ENCODE peak calls at places on chromosomes 2 and 18, in six cellular contexts. One of them, this sample, is unnamed.

GRCh38 chr2:10087360-10087759 is 7.1 kb upstream of the CYS1 start:
- DNase-seq in CD8-positive, alpha-beta memory T cell: no peak
- DNase-seq in WERI-Rb-1: no peak
- DNase-seq in stomach: no peak
- DNase-seq in SJSA1: no peak
- DNase-seq in brain microvascular endothelial cell: no peak
- DNase-seq in this sample: no peak

GRCh38 chr2:199982444-199982843 is 27.1 kb downstream of the MAIP1 start:
- DNase-seq in CD8-positive, alpha-beta memory T cell: no peak
- DNase-seq in WERI-Rb-1: no peak
- DNase-seq in stomach: no peak
- DNase-seq in SJSA1: no peak
- DNase-seq in brain microvascular endothelial cell: no peak
- DNase-seq in this sample: no peak

GRCh38 chr2:188293601-188294482 is 2.2 kb downstream of the GULP1 start:
- DNase-seq in CD8-positive, alpha-beta memory T cell: no peak
- DNase-seq in WERI-Rb-1: peak; percentile 10
- DNase-seq in stomach: peak; percentile 81
- DNase-seq in SJSA1: peak; percentile 83
- DNase-seq in brain microvascular endothelial cell: peak; percentile 68
- DNase-seq in this sample: peak; percentile 82

GRCh38 chr2:85312404-85312803 is 15.4 kb downstream of the TGOLN2 start:
- DNase-seq in CD8-positive, alpha-beta memory T cell: no peak
- DNase-seq in WERI-Rb-1: no peak
- DNase-seq in stomach: no peak
- DNase-seq in SJSA1: no peak
- DNase-seq in brain microvascular endothelial cell: peak; percentile 61
- DNase-seq in this sample: no peak

GRCh38 chr18:77407733-77408132 is 158.1 kb downstream of the GALR1 start:
- DNase-seq in CD8-positive, alpha-beta memory T cell: no peak
- DNase-seq in WERI-Rb-1: no peak
- DNase-seq in stomach: no peak
- DNase-seq in SJSA1: no peak
- DNase-seq in brain microvascular endothelial cell: no peak
- DNase-seq in this sample: no peak

GRCh38 chr2:10260130-10260529 is 42.6 kb upstream of the HPCAL1 start:
- DNase-seq in CD8-positive, alpha-beta memory T cell: no peak
- DNase-seq in WERI-Rb-1: no peak
- DNase-seq in stomach: no peak
- DNase-seq in SJSA1: no peak
- DNase-seq in brain microvascular endothelial cell: no peak
- DNase-seq in this sample: no peak

GRCh38 chr2:144460981-144461766 is 58.7 kb downstream of the ZEB2 start:
- DNase-seq in CD8-positive, alpha-beta memory T cell: no peak
- DNase-seq in WERI-Rb-1: no peak
- DNase-seq in stomach: no peak
- DNase-seq in SJSA1: peak; percentile 80
- DNase-seq in brain microvascular endothelial cell: peak; percentile 96
- DNase-seq in this sample: no peak

GRCh38 chr2:213934560-213934959 is 476.3 kb upstream of the VWC2L start:
- DNase-seq in CD8-positive, alpha-beta memory T cell: no peak
- DNase-seq in WERI-Rb-1: no peak
- DNase-seq in stomach: no peak
- DNase-seq in SJSA1: no peak
- DNase-seq in brain microvascular endothelial cell: peak; percentile 42
- DNase-seq in this sample: peak; percentile 15

GRCh38 chr2:120669121-120669952 is 66.3 kb upstream of the GLI2 start:
- DNase-seq in CD8-positive, alpha-beta memory T cell: no peak
- DNase-seq in WERI-Rb-1: peak; percentile 81
- DNase-seq in stomach: peak; percentile 26
- DNase-seq in SJSA1: peak; percentile 66
- DNase-seq in brain microvascular endothelial cell: no peak
- DNase-seq in this sample: peak; percentile 21

GRCh38 chr2:144670080-144670479 is 150.2 kb upstream of the ZEB2 start:
- DNase-seq in CD8-positive, alpha-beta memory T cell: no peak
- DNase-seq in WERI-Rb-1: no peak
- DNase-seq in stomach: no peak
- DNase-seq in SJSA1: no peak
- DNase-seq in brain microvascular endothelial cell: no peak
- DNase-seq in this sample: no peak

GRCh38 chr2:180707175-180707866 is 273.1 kb upstream of the UBE2E3 start:
- DNase-seq in CD8-positive, alpha-beta memory T cell: no peak
- DNase-seq in WERI-Rb-1: no peak
- DNase-seq in stomach: no peak
- DNase-seq in SJSA1: no peak
- DNase-seq in brain microvascular endothelial cell: no peak
- DNase-seq in this sample: no peak

GRCh38 chr18:48983793-48984437 is 33.1 kb upstream of the SMAD7 start:
- DNase-seq in CD8-positive, alpha-beta memory T cell: no peak
- DNase-seq in WERI-Rb-1: no peak
- DNase-seq in stomach: peak; percentile 58
- DNase-seq in SJSA1: peak; percentile 77
- DNase-seq in brain microvascular endothelial cell: no peak
- DNase-seq in this sample: no peak

DNA sequence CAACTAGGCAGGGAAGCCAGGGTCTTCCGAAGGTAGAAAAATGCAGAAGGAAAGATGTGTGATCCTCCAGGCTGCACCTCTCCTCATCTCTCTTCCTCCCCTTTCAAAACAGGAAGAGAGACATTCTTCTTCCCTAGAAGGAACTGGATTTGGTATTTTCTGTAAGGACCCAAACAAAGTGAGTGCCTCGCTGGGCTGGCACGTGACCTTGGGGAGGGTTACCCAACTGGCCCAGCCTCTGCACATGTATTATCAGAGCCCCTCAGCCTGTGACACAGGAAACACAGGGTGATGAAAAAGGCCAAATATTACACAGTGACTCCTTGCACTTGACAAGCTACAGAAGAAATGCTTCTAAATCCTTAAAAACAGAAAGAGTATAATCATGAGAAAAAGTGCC is 2.3 kb downstream of the HJURP start:
- DNase-seq in CD8-positive, alpha-beta memory T cell: no peak
- DNase-seq in WERI-Rb-1: no peak
- DNase-seq in stomach: peak; percentile 23
- DNase-seq in SJSA1: no peak
- DNase-seq in brain microvascular endothelial cell: no peak
- DNase-seq in this sample: no peak
- H3K4me3 ChIP-seq in CD8-positive, alpha-beta memory T cell: no peak overlapping the region
- H3K4me3 ChIP-seq in WERI-Rb-1: no peak overlapping the region
- H3K4me3 ChIP-seq in stomach: no peak overlapping the region
- H3K4me3 ChIP-seq in SJSA1: peak overlapping the region; percentile 84
- H3K4me3 ChIP-seq in brain microvascular endothelial cell: peak overlapping the region; percentile 94
- H3K4me3 ChIP-seq in this sample: no peak overlapping the region

GRCh38 chr2:157830696-157831570 is 45.2 kb downstream of the ACVR1 start:
- DNase-seq in CD8-positive, alpha-beta memory T cell: no peak
- DNase-seq in WERI-Rb-1: no peak
- DNase-seq in stomach: no peak
- DNase-seq in SJSA1: no peak
- DNase-seq in brain microvascular endothelial cell: peak; percentile 89
- DNase-seq in this sample: peak; percentile 94
- H3K4me3 ChIP-seq in CD8-positive, alpha-beta memory T cell: no peak overlapping the region
- H3K4me3 ChIP-seq in WERI-Rb-1: no peak overlapping the region
- H3K4me3 ChIP-seq in stomach: no peak overlapping the region
- H3K4me3 ChIP-seq in SJSA1: no peak overlapping the region
- H3K4me3 ChIP-seq in brain microvascular endothelial cell: no peak overlapping the region
- H3K4me3 ChIP-seq in this sample: peak overlapping the region; percentile 57

GRCh38 chr2:19355416-19355821 is 3.0 kb downstream of the OSR1 start:
- DNase-seq in CD8-positive, alpha-beta memory T cell: no peak
- DNase-seq in WERI-Rb-1: no peak
- DNase-seq in stomach: no peak
- DNase-seq in SJSA1: no peak
- DNase-seq in brain microvascular endothelial cell: no peak
- DNase-seq in this sample: peak; percentile 82
- H3K4me3 ChIP-seq in CD8-positive, alpha-beta memory T cell: no peak overlapping the region
- H3K4me3 ChIP-seq in WERI-Rb-1: no peak overlapping the region
- H3K4me3 ChIP-seq in stomach: peak overlapping the region; percentile 65
- H3K4me3 ChIP-seq in SJSA1: no peak overlapping the region
- H3K4me3 ChIP-seq in brain microvascular endothelial cell: no peak overlapping the region
- H3K4me3 ChIP-seq in this sample: peak overlapping the region; percentile 94

GRCh38 chr2:95348609-95349567 is 51.7 kb downstream of the KCNIP3 start:
- DNase-seq in CD8-positive, alpha-beta memory T cell: no peak
- DNase-seq in WERI-Rb-1: no peak
- DNase-seq in stomach: peak; percentile 22
- DNase-seq in SJSA1: peak; percentile 33
- DNase-seq in brain microvascular endothelial cell: no peak
- DNase-seq in this sample: peak; percentile 28

GRCh38 chr2:95346236-95346737 is 49.1 kb downstream of the KCNIP3 start:
- DNase-seq in CD8-positive, alpha-beta memory T cell: no peak
- DNase-seq in WERI-Rb-1: peak; percentile 34
- DNase-seq in stomach: peak; percentile 69
- DNase-seq in SJSA1: peak; percentile 47
- DNase-seq in brain microvascular endothelial cell: no peak
- DNase-seq in this sample: peak; percentile 88

GRCh38 chr2:95347681-95348608 is 50.8 kb downstream of the KCNIP3 start:
- DNase-seq in CD8-positive, alpha-beta memory T cell: no peak
- DNase-seq in WERI-Rb-1: no peak
- DNase-seq in stomach: peak; percentile 23
- DNase-seq in SJSA1: peak; percentile 41
- DNase-seq in brain microvascular endothelial cell: no peak
- DNase-seq in this sample: no peak

GRCh38 chr2:95345415-95346235 is 48.5 kb downstream of the KCNIP3 start:
- DNase-seq in CD8-positive, alpha-beta memory T cell: peak; percentile 11
- DNase-seq in WERI-Rb-1: peak; percentile 89
- DNase-seq in stomach: peak; percentile 87
- DNase-seq in SJSA1: peak; percentile 83
- DNase-seq in brain microvascular endothelial cell: peak; percentile 62
- DNase-seq in this sample: peak; percentile 95

GRCh38 chr2:95346738-95347671 is 49.9 kb downstream of the KCNIP3 start:
- DNase-seq in CD8-positive, alpha-beta memory T cell: no peak
- DNase-seq in WERI-Rb-1: no peak
- DNase-seq in stomach: peak; percentile 25
- DNase-seq in SJSA1: peak; percentile 41
- DNase-seq in brain microvascular endothelial cell: no peak
- DNase-seq in this sample: peak; percentile 75
- H3K4me3 ChIP-seq in CD8-positive, alpha-beta memory T cell: no peak overlapping the region
- H3K4me3 ChIP-seq in WERI-Rb-1: peak overlapping the region; percentile 29
- H3K4me3 ChIP-seq in stomach: peak overlapping the region; percentile 73
- H3K4me3 ChIP-seq in SJSA1: peak overlapping the region; percentile 39
- H3K4me3 ChIP-seq in brain microvascular endothelial cell: peak overlapping the region; percentile 58
- H3K4me3 ChIP-seq in this sample: peak overlapping the region; percentile 77

GRCh38 chr18:75071484-75071785 is 137.5 kb downstream of the PTGR3 start:
- DNase-seq in CD8-positive, alpha-beta memory T cell: no peak
- DNase-seq in WERI-Rb-1: no peak
- DNase-seq in stomach: no peak
- DNase-seq in SJSA1: no peak
- DNase-seq in brain microvascular endothelial cell: no peak
- DNase-seq in this sample: no peak
- H3K4me3 ChIP-seq in CD8-positive, alpha-beta memory T cell: peak overlapping the region; percentile 61
- H3K4me3 ChIP-seq in WERI-Rb-1: no peak overlapping the region
- H3K4me3 ChIP-seq in stomach: peak overlapping the region; percentile 13
- H3K4me3 ChIP-seq in SJSA1: no peak overlapping the region
- H3K4me3 ChIP-seq in brain microvascular endothelial cell: peak overlapping the region; percentile 34
- H3K4me3 ChIP-seq in this sample: no peak overlapping the region

GRCh38 chr2:627340-627709 is 49.9 kb downstream of the TMEM18 start:
- DNase-seq in CD8-positive, alpha-beta memory T cell: no peak
- DNase-seq in WERI-Rb-1: no peak
- DNase-seq in stomach: no peak
- DNase-seq in SJSA1: no peak
- DNase-seq in brain microvascular endothelial cell: no peak
- DNase-seq in this sample: no peak

GRCh38 chr2:629961-630360 is 47.2 kb downstream of the TMEM18 start:
- DNase-seq in CD8-positive, alpha-beta memory T cell: no peak
- DNase-seq in WERI-Rb-1: no peak
- DNase-seq in stomach: no peak
- DNase-seq in SJSA1: no peak
- DNase-seq in brain microvascular endothelial cell: no peak
- DNase-seq in this sample: no peak

GRCh38 chr2:626491-627339 is 50.5 kb downstream of the TMEM18 start:
- DNase-seq in CD8-positive, alpha-beta memory T cell: no peak
- DNase-seq in WERI-Rb-1: no peak
- DNase-seq in stomach: no peak
- DNase-seq in SJSA1: no peak
- DNase-seq in brain microvascular endothelial cell: no peak
- DNase-seq in this sample: no peak

GRCh38 chr2:627926-628560 is 49.2 kb downstream of the TMEM18 start:
- DNase-seq in CD8-positive, alpha-beta memory T cell: no peak
- DNase-seq in WERI-Rb-1: no peak
- DNase-seq in stomach: no peak
- DNase-seq in SJSA1: no peak
- DNase-seq in brain microvascular endothelial cell: no peak
- DNase-seq in this sample: no peak

GRCh38 chr2:628651-629050 is 48.6 kb downstream of the TMEM18 start:
- DNase-seq in CD8-positive, alpha-beta memory T cell: no peak
- DNase-seq in WERI-Rb-1: no peak
- DNase-seq in stomach: no peak
- DNase-seq in SJSA1: no peak
- DNase-seq in brain microvascular endothelial cell: no peak
- DNase-seq in this sample: peak; percentile 47
- H3K4me3 ChIP-seq in CD8-positive, alpha-beta memory T cell: no peak overlapping the region
- H3K4me3 ChIP-seq in WERI-Rb-1: no peak overlapping the region
- H3K4me3 ChIP-seq in stomach: no peak overlapping the region
- H3K4me3 ChIP-seq in SJSA1: no peak overlapping the region
- H3K4me3 ChIP-seq in brain microvascular endothelial cell: no peak overlapping the region
- H3K4me3 ChIP-seq in this sample: no peak overlapping the region